ENCODE peak calls at places on chromosome 14, in four cellular contexts. Q is GM13976, E is heart right ventricle, Z is AG10803. F is an unnamed sample.
A peak's percentile ranks its signal among the peaks of the same experiment; 100 is the strongest.

GRCh38 chr14:90487031-90487430 is 90.2 kb downstream of the CALM1 start:
- DNase-seq in Z (peak; percentile 5), Q (no peak), E (peak; percentile 51), F (no peak)

GRCh38 chr14:72708708-72709475 is 185.0 kb downstream of the DPF3 start:
- DNase-seq in E (no peak), Z (no peak), Q (no peak), F (no peak)

GRCh38 chr14:93974299-93974698 is 2.1 kb downstream of the ASB2 start:
- DNase-seq in Z (no peak), E (no peak), Q (no peak), F (no peak)

GRCh38 chr14:29220077-29220476 is 453.5 kb downstream of the FOXG1 start:
- DNase-seq in E (no peak), Z (no peak), Q (no peak), F (no peak)

GRCh38 chr14:54681819-54682261 is 114.9 kb downstream of the SAMD4A start:
- DNase-seq in Z (no peak), Q (no peak), E (no peak), F (no peak)

GRCh38 chr14:104724981-104725771 is 1.1 kb downstream of the ADSS1 start:
- DNase-seq in Q (no peak), Z (no peak), E (peak; percentile 65), F (no peak)

GRCh38 chr14:85960781-85961180 is 430.8 kb downstream of the FLRT2 start:
- DNase-seq in Q (no peak), Z (no peak), E (no peak), F (no peak)

GRCh38 chr14:98234208-98234607 is 1037.8 kb downstream of the BCL11B start:
- DNase-seq in E (no peak), Q (no peak), Z (peak; percentile 6), F (no peak)

GRCh38 chr14:34099630-34100029 is 148.8 kb upstream of the EGLN3 start:
- DNase-seq in Q (no peak), Z (no peak), E (no peak), F (no peak)

GRCh38 chr14:99794156-99794780 is 1.1 kb downstream of the EML1 start:
- DNase-seq in Z (no peak), Q (no peak), E (no peak), F (no peak)
- TF ChIP-seq CTCF in Z (no peak), Q (no peak), E (no peak), F (no peak)

DNA sequence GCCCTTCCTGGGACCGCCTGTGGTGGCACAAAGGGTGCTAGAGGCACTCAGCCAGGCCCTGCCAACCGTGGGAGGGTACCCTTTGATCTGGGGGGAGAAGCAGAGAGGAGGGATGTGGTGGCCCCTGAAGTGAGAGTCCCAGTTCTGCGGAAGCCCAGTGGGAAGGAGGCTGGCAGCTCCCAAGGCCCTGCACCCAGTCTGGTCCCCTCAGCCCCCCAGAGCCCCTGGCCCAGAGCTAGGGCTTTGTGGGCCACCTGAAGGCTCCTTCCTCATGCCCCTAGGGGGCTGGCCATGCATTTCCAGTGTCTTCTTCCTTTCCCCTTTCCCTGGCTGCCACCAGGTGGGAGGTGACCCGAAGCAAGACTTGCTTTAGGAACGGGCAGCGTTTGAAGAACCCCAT is 44.3 kb downstream of the PLEKHG3 start:
- DNase-seq in Z (no peak), E (no peak), Q (no peak), F (no peak)
- TF ChIP-seq CTCF in Z (no peak), E (no peak), Q (no peak), F (no peak)

GRCh38 chr14:78836777-78837176 is 666.6 kb downstream of the NRXN3 start:
- DNase-seq in E (peak; percentile 34), Z (peak; percentile 53), Q (peak; percentile 23), F (peak; percentile 46)
- TF ChIP-seq CTCF in E (no peak), Z (peak; percentile 57), Q (peak; percentile 41), F (peak; percentile 76)

GRCh38 chr14:68762944-68763831 is 29.7 kb downstream of the ZFP36L1 start:
- DNase-seq in Z (peak; percentile 75), Q (no peak), E (peak; percentile 83), F (peak; percentile 30)
- TF ChIP-seq CTCF in Z (no peak), Q (no peak), E (no peak), F (no peak)